ENCODE peak calls at places on chromosomes 2 and 18, in seven cellular contexts. C is progenitor cell of endocrine pancreas, W is endothelial cell, R is colonic mucosa, E is tibial nerve, G is B cell, M is gastrocnemius medialis. Y is an unnamed sample.

GRCh38 chr18:39485696-39486095 is 1920.1 kb upstream of the CELF4 start:
- DNase-seq in C (no peak), W (no peak), R (no peak), E (no peak), G (no peak), M (no peak), Y (no peak)

GRCh38 chr2:99875627-99876026 is 266.8 kb downstream of the AFF3 start:
- DNase-seq in C (no peak), W (no peak), R (no peak), E (no peak), G (no peak), M (no peak), Y (no peak)

GRCh38 chr2:237864940-237865622 is 5.7 kb downstream of the RAMP1 start:
- DNase-seq in C (no peak), W (no peak), R (no peak), E (no peak), G (no peak), M (no peak), Y (no peak)

GRCh38 chr2:30382995-30383394 is 64.1 kb upstream of the LCLAT1 start:
- DNase-seq in C (no peak), W (no peak), R (no peak), E (no peak), G (no peak), M (no peak), Y (no peak)

GRCh38 chr2:74385396-74385795 is 5.3 kb upstream of the DCTN1 start:
- DNase-seq in C (no peak), W (no peak), R (no peak), E (no peak), G (no peak), M (no peak), Y (no peak)

GRCh38 chr2:30300456-30301221 is 69.3 kb downstream of the LBH start:
- DNase-seq in C (no peak), W (no peak), R (no peak), E (no peak), G (no peak), M (no peak), Y (no peak)

GRCh38 chr2:8694737-8695136 is 12.9 kb downstream of the ID2 start:
- DNase-seq in C (no peak), W (no peak), R (no peak), E (no peak), G (no peak), M (no peak), Y (no peak)

GRCh38 chr2:199439094-199439493 is 18.6 kb downstream of the SATB2 start:
- DNase-seq in C (no peak), W (no peak), R (no peak), E (no peak), G (no peak), M (no peak), Y (no peak)

GRCh38 chr2:55862673-55863390 is 60.8 kb downstream of the EFEMP1 start:
- DNase-seq in C (no peak), W (no peak), R (no peak), E (peak), G (no peak), M (peak), Y (no peak)

GRCh38 chr2:118769707-118770400 is 77.6 kb downstream of the EN1 start:
- DNase-seq in C (no peak), W (no peak), R (no peak), E (no peak), G (no peak), M (no peak), Y (no peak)

GRCh38 chr2:237583385-237584295 is 6.9 kb downstream of the RAB17 start:
- DNase-seq in C (no peak), W (no peak), R (no peak), E (no peak), G (no peak), M (no peak), Y (no peak)

GRCh38 chr2:13201924-13202323 is 485.2 kb downstream of the TRIB2 start:
- DNase-seq in C (no peak), W (no peak), R (no peak), E (no peak), G (no peak), M (no peak), Y (no peak)

GRCh38 chr2:159879061-159879604 is 81.1 kb upstream of the CD302 start:
- DNase-seq in C (no peak), W (no peak), R (no peak), E (no peak), G (peak), M (no peak), Y (no peak)

GRCh38 chr18:11860594-11861450 is 9.6 kb downstream of the CHMP1B start:
- DNase-seq in C (no peak), W (no peak), R (no peak), E (no peak), G (no peak), M (no peak), Y (no peak)

GRCh38 chr2:80102026-80102425 is 202.5 kb downstream of the LRRTM1 start:
- DNase-seq in C (no peak), W (no peak), R (no peak), E (no peak), G (no peak), M (no peak), Y (no peak)

GRCh38 chr2:41870948-41871522 is 176.8 kb upstream of the PKDCC start:
- DNase-seq in C (no peak), W (peak), R (no peak), E (no peak), G (no peak), M (no peak), Y (no peak)

GRCh38 chr2:108536133-108536780 is 2.0 kb downstream of the LIMS1 start:
- DNase-seq in C (no peak), W (no peak), R (no peak), E (no peak), G (no peak), M (no peak), Y (no peak)

GRCh38 chr2:25851740-25852503 is 26.4 kb downstream of the ASXL2 start:
- DNase-seq in C (no peak), W (peak), R (peak), E (no peak), G (peak), M (no peak), Y (no peak)

GRCh38 chr2:38098351-38099095 is 22.6 kb upstream of the CYP1B1 start:
- DNase-seq in C (no peak), W (no peak), R (no peak), E (no peak), G (no peak), M (no peak), Y (no peak)

DNA sequence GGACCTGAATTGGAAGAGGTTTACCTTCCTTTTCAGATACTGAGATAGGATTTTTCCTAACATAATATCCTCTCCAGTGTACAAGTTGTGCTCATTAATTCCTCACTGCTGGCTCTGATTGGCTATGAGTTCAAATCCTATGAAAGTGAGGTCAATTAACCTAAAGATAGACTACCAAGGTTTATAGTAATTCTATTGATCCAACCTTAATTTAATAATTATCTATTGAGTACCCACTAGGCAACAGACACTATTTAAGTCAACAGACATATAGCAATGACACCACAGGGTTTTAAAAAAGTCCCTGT is 81.2 kb downstream of the NABP1 start:
- DNase-seq in C (no peak), W (no peak), R (no peak), E (no peak), G (no peak), M (no peak), Y (no peak)
- TF ChIP-seq CTCF in C (no peak), W (no peak), R (no peak), E (no peak), G (peak), M (no peak), Y (no peak)

GRCh38 chr2:101231937-101232336 is 20.7 kb upstream of the CNOT11 start:
- DNase-seq in C (no peak), W (no peak), R (no peak), E (no peak), G (no peak), M (no peak), Y (no peak)
- TF ChIP-seq CTCF in C (no peak), W (no peak), R (no peak), E (no peak), G (no peak), M (no peak), Y (no peak)

GRCh38 chr2:44705851-44706555 is 235.5 kb upstream of the SIX3 start:
- DNase-seq in C (no peak), W (no peak), R (no peak), E (no peak), G (no peak), M (no peak), Y (no peak)
- TF ChIP-seq CTCF in C (no peak), W (no peak), R (no peak), E (no peak), G (no peak), M (no peak), Y (no peak)

GRCh38 chr2:50878256-50878655 is 153.7 kb downstream of the NRXN1 start:
- DNase-seq in C (no peak), W (no peak), R (no peak), E (no peak), G (no peak), M (no peak), Y (no peak)

DNA sequence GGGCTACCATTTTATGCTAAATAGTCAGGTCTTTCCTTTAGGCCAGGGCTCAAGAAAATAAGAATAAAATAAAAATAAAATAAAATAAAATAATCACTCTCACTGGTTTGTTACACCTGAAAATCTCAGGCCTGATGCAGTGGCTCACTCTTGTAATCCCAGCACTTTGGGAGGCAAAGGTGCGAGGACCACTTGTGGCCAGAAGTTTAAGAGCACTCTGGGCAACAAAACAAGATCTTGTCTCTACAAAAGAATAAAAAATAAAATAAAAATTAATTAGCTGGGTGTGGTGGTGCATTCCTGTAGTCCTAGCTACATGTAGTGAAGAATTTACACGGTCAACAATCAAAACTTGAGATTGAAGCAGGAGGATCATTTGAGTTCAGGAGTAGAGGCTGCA is 159.4 kb downstream of the NRXN1 start:
- DNase-seq in C (no peak), W (no peak), R (no peak), E (no peak), G (no peak), M (no peak), Y (no peak)
- TF ChIP-seq CTCF in C (peak), W (no peak), R (no peak), E (no peak), G (no peak), M (no peak), Y (no peak)

GRCh38 chr2:121839584-121839983 is 84.1 kb downstream of the TSN start:
- DNase-seq in C (no peak), W (no peak), R (no peak), E (no peak), G (no peak), M (no peak), Y (no peak)
- TF ChIP-seq CTCF in C (peak), W (no peak), R (no peak), E (no peak), G (no peak), M (no peak), Y (no peak)

GRCh38 chr2:105249181-105249580 is 7.6 kb downstream of the GPR45 start:
- DNase-seq in C (no peak), W (no peak), R (no peak), E (no peak), G (no peak), M (no peak), Y (no peak)
- TF ChIP-seq CTCF in C (no peak), W (no peak), R (no peak), E (no peak), G (no peak), M (no peak), Y (no peak)

GRCh38 chr2:2877427-2877826 is 500.2 kb downstream of the EIPR1 start:
- DNase-seq in C (no peak), W (no peak), R (no peak), E (no peak), G (no peak), M (no peak), Y (no peak)
- TF ChIP-seq CTCF in C (no peak), W (no peak), R (no peak), E (no peak), G (no peak), M (no peak), Y (no peak)

DNA sequence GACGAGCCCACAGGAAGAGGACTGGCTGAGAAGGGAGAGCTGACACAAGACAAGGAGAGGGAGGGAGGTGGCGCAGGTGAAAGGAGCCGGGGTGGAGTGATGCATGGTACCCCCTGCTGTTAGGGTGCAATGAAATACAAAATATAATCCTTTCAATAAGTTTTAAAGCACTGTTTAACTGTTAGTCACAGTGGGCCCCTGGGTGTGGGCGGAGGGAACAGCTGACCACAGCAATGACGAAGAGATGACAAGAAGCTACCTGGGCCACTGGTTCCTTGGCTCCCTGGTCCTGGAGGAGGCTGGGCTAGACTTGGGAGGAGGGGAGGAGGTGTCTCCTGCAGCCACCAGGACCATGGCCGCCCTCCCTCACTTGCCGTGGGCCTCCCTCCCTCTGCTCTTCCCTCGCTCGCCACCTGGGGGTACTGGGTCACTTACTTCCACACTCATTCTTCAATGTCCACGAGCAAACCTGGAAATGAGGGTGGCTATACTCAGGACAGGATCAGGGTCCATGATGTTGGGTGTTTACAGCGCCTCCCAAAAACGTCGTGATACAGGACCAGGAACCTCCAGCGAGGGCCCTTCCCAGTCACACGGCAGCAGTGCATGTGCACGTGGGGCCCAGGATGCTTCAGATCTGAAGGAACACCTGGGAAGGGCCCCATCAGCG is 196.1 kb downstream of the ANKRD30B start:
- DNase-seq in C (no peak), W (no peak), R (no peak), E (no peak), G (no peak), M (no peak), Y (no peak)
- TF ChIP-seq CTCF in C (no peak), W (no peak), R (no peak), E (no peak), G (no peak), M (no peak), Y (no peak)

GRCh38 chr2:190344275-190344827 is 962 bp downstream of the INPP1 start:
- DNase-seq in C (no peak), W (no peak), R (peak), E (peak), G (peak), M (peak), Y (no peak)
- TF ChIP-seq CTCF in C (peak), W (no peak), R (no peak), E (peak), G (no peak), M (peak), Y (no peak)